ENCODE peak calls at places on chromosomes 5 and 9, in six cellular contexts. F, W, J, O, V and Z are unnamed samples.

GRCh38 chr5:111720333-111720890 is 36.6 kb downstream of the NREP start:
- DNase-seq in F (no peak), W (no peak), J (no peak), O (no peak), V (no peak), Z (no peak)

GRCh38 chr5:17738461-17738860 is 104.2 kb downstream of the TAF11L14 start:
- DNase-seq in F (no peak), W (no peak), J (no peak), O (no peak), V (no peak), Z (no peak)

GRCh38 chr9:26744362-26744965 is 148.1 kb downstream of the CAAP1 start:
- DNase-seq in F (no peak), W (peak), J (no peak), O (peak), V (no peak), Z (no peak)

GRCh38 chr9:94805585-94805984 is 79.1 kb downstream of the AOPEP start:
- DNase-seq in F (peak), W (peak), J (no peak), O (peak), V (no peak), Z (no peak)

GRCh38 chr9:137170486-137171148 is 766 bp upstream of the LRRC26 start:
- DNase-seq in F (no peak), W (no peak), J (no peak), O (no peak), V (no peak), Z (no peak)

GRCh38 chr9:97660345-97660744 is 26.7 kb downstream of the NCBP1 start:
- DNase-seq in F (no peak), W (no peak), J (no peak), O (no peak), V (no peak), Z (no peak)

GRCh38 chr9:126989847-126990821 is 75.6 kb downstream of the RALGPS1 start:
- DNase-seq in F (no peak), W (no peak), J (peak), O (peak), V (peak), Z (no peak)

GRCh38 chr9:101165131-101165530 is 136.6 kb downstream of the PLPPR1 start:
- DNase-seq in F (no peak), W (no peak), J (no peak), O (no peak), V (no peak), Z (no peak)

GRCh38 chr9:80874276-80874675 is 815.1 kb downstream of the TLE1 start:
- DNase-seq in F (peak), W (peak), J (no peak), O (peak), V (no peak), Z (no peak)

GRCh38 chr9:112061152-112061740 is 113.9 kb downstream of the SUSD1 start:
- DNase-seq in F (peak), W (peak), J (no peak), O (peak), V (peak), Z (no peak)

GRCh38 chr5:78182838-78183237 is 111.7 kb downstream of the AP3B1 start:
- DNase-seq in F (no peak), W (peak), J (no peak), O (no peak), V (no peak), Z (no peak)

GRCh38 chr5:53463909-53464621 is 16.4 kb upstream of the FST start:
- DNase-seq in F (no peak), W (no peak), J (no peak), O (peak), V (no peak), Z (no peak)

GRCh38 chr5:15992918-15993317 is 186.7 kb downstream of the MARCHF11 start:
- DNase-seq in F (peak), W (peak), J (no peak), O (peak), V (no peak), Z (no peak)

GRCh38 chr5:43078956-43079355 is 38.8 kb upstream of the ANXA2R start:
- DNase-seq in F (no peak), W (peak), J (no peak), O (peak), V (no peak), Z (peak)

GRCh38 chr5:171420429-171421231 is 1.2 kb downstream of the FGF18 start:
- DNase-seq in F (peak), W (peak), J (peak), O (peak), V (peak), Z (peak)

DNA sequence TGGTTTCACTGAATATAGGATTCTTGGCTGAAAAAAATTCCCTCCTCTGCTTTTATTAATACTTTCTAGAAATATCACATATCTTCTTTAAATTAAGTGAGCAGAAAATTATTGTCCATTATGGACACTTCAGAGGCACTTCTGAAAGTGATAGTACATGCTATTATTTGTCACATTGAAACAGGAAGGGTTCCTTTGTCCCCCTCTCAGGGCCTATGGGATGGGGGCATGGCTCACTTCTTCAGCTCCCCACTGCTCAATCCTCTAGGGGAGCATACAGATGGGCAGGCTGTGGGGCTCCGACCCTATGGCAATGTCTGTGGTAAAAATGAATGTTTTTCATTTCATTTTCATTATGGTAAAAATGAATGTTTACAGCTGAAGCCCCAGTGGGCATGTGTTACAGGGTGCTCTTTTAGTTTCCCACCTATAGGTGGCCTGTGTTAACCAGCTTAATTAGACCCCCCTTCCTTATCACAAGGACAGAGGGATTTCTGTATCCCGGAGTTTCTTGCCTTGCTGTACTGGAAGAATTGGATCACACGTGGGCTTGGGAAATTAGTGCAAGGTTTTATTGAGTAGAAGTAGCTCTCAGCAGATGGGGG is 1225.2 kb downstream of the PTPRD start:
- DNase-seq in F (no peak), W (no peak), J (no peak), O (no peak), V (no peak), Z (no peak)
- TF ChIP-seq CTCF in F (no peak), W (no peak), J (no peak), O (no peak), V (no peak), Z (no peak)

GRCh38 chr9:21993007-21993406 is 1.2 kb downstream of the CDKN2A start:
- DNase-seq in F (no peak), W (no peak), J (no peak), O (no peak), V (no peak), Z (no peak)

GRCh38 chr9:21995652-21996275 is 1.2 kb downstream of the CDKN2B-AS1 start:
- DNase-seq in F (no peak), W (peak), J (peak), O (peak), V (peak), Z (no peak)

GRCh38 chr9:21994996-21995651 is 533 bp downstream of the CDKN2B-AS1 start:
- DNase-seq in F (no peak), W (peak), J (peak), O (peak), V (peak), Z (peak)

GRCh38 chr9:21993893-21994525 is at the start of gene CDKN2A:
- DNase-seq in F (no peak), W (peak), J (peak), O (peak), V (peak), Z (no peak)

DNA sequence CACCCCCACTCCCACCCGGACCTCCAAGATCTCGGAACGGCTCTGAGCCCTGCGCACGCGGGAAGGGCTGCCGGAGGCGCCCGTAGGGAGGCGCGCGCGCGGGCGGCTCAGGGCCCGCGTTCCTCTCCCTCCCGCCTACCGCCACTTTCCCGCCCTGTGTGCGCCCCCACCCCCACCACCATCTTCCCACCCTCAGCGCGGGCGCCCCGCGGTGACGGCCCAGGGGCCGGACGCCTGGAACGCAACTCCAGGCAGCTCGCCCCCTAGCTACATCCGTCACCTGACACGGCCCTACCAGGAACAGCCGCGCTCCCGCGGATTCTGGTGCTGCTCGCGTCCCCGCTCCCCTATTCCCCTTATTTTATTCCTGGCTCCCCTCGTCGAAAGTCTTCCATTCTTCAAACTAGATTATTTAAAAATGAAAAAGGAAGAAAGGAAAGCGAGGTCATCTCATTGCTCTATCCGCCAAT is at the start of gene CDKN2B-AS1:
- DNase-seq in F (no peak), W (peak), J (peak), O (peak), V (peak), Z (peak)
- TF ChIP-seq CTCF in F (peak), W (no peak), J (no peak), O (no peak), V (no peak), Z (peak)

GRCh38 chr9:128022886-128023285 is 42.1 kb upstream of the EEIG1 start:
- DNase-seq in F (no peak), W (no peak), J (no peak), O (peak), V (no peak), Z (no peak)

GRCh38 chr9:128026255-128027165 is 40.6 kb downstream of the NAIF1 start:
- DNase-seq in F (no peak), W (no peak), J (peak), O (peak), V (no peak), Z (no peak)

GRCh38 chr9:128024761-128025308 is 42.3 kb downstream of the NAIF1 start:
- DNase-seq in F (no peak), W (no peak), J (no peak), O (no peak), V (no peak), Z (no peak)

GRCh38 chr9:128025756-128026155 is 41.4 kb downstream of the NAIF1 start:
- DNase-seq in F (no peak), W (no peak), J (no peak), O (no peak), V (no peak), Z (no peak)

GRCh38 chr9:128020692-128021091 is 39.9 kb upstream of the EEIG1 start:
- DNase-seq in F (no peak), W (no peak), J (no peak), O (no peak), V (no peak), Z (no peak)
- TF ChIP-seq CTCF in F (peak), W (no peak), J (no peak), O (peak), V (no peak), Z (no peak)

DNA sequence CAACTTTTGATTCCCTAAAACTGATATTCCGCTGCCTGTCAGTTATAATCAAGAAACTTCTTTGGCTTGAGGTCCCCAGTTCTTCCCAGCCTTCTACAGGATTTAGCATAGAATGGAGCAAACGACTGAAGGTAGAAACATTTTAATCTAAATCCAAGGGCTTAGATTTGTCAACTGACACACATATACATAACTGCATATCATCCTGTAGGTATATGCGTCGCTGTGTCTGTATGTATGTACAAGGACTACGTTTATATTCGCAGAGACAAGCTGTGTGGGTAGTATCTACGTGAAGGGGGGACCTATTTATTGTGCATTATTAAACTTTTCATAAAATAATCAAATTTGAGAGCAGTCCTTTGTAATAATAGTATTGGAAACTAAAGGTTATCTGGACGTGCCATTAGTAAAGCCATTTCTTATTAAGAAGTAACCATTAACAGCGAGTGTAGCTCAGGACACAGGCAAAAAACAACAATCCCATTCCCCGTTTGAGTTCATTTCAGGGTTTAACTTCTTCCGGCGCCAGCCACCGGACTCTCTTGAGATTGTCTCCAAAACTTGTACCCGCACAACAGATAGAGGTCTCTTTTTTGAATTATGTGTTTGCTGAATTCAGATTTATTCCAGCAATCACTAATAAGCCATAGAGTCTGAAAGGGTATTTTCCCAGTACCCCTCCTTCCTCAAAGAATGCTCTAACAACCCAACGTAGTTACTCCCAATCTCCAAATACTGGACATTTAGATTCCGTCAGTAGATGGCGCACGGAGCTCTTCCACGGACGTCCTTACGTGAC is 2.1 kb upstream of the MLLT3 start:
- DNase-seq in F (no peak), W (peak), J (no peak), O (peak), V (no peak), Z (no peak)
- TF ChIP-seq CTCF in F (peak), W (peak), J (peak), O (peak), V (peak), Z (peak)

GRCh38 chr5:113806250-113806649 is 292.8 kb downstream of the YTHDC2 start:
- DNase-seq in F (no peak), W (peak), J (no peak), O (peak), V (no peak), Z (no peak)
- TF ChIP-seq CTCF in F (peak), W (peak), J (no peak), O (peak), V (no peak), Z (peak)

GRCh38 chr9:10525972-10526371 is 86.8 kb downstream of the PTPRD start:
- DNase-seq in F (no peak), W (no peak), J (no peak), O (no peak), V (no peak), Z (no peak)
- TF ChIP-seq CTCF in F (no peak), W (no peak), J (no peak), O (no peak), V (no peak), Z (no peak)

DNA sequence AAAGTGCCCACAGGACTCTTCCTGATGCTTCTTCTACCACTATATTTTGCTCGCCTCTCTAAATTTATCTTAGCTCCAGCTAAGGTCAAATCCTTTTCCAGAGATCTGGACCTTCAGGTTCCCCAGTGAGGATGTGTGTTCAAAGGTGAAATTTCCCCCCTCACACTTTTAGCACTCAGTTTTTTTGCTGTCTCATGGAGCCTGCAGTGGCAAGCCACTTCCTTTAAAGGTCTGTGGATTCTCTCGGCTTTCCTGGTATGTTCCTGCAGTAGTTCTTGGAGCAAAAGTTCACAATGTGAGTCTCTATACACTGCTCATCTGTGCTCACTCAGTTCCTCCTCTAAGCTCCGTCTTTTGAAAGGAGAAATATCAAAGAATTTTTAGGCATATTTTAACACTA is 181.4 kb downstream of the LURAP1L start:
- DNase-seq in F (no peak), W (no peak), J (no peak), O (peak), V (no peak), Z (no peak)
- TF ChIP-seq CTCF in F (no peak), W (no peak), J (no peak), O (no peak), V (no peak), Z (no peak)

GRCh38 chr5:133471699-133472098 is 140.6 kb downstream of the FSTL4 start:
- DNase-seq in F (no peak), W (no peak), J (no peak), O (no peak), V (no peak), Z (no peak)
- TF ChIP-seq CTCF in F (no peak), W (no peak), J (no peak), O (no peak), V (no peak), Z (no peak)